ENCODE peak calls at places on chromosomes 4 and X, in eight cellular contexts. D is C1 segment of cervical spinal cord; J is mesenchymal stem cell; L is activated CD4-positive, alpha-beta T cell treated with anti-CD3 and anti-CD28 coated beads, Interleukin-2, amount 50 U/mL, for 24 hours; V is activated naive CD4-positive, alpha-beta T cell treated with Interleukin-2 at 50 U/mL for 16 hours; R is germinal center; N is T follicular helper cell; I is body of pancreas. H is an unnamed sample.

GRCh38 chr4:3369781-3370660 is 71.7 kb upstream of the HGFAC start:
- DNase-seq in R (no peak), V (peak; percentile 28), L (no peak), I (peak; percentile 61), D (no peak), J (peak; percentile 97), N (no peak), H (no peak)

GRCh38 chr4:6227412-6228157 is 27.2 kb upstream of the JAKMIP1 start:
- DNase-seq in L (no peak), R (no peak), I (no peak), J (no peak), V (no peak), D (no peak), N (no peak), H (no peak)

GRCh38 chr4:20418865-20419451 is 167.3 kb downstream of the SLIT2 start:
- DNase-seq in L (no peak), D (no peak), J (peak; percentile 77), R (peak; percentile 23), I (peak; percentile 25), V (no peak), N (no peak), H (no peak)

GRCh38 chr4:108370291-108370690 is 201.6 kb upstream of the LEF1 start:
- DNase-seq in D (no peak), N (no peak), V (no peak), R (no peak), L (no peak), J (no peak), I (no peak), H (no peak)

GRCh38 chrX:50697691-50698090 is 116.3 kb downstream of the SHROOM4 start:
- DNase-seq in D (no peak), V (no peak), R (no peak), J (peak; percentile 77), I (no peak), L (no peak), N (no peak), H (no peak)

GRCh38 chrX:154918060-154918483 is 31.9 kb downstream of the F8A1 start:
- DNase-seq in V (peak; percentile 2), I (peak; percentile 64), N (no peak), L (peak; percentile 0), D (peak; percentile 4), J (peak; percentile 86), R (peak; percentile 11), H (peak; percentile 1)

GRCh38 chrX:108090474-108091265 is 672 bp downstream of the PSMD10 start:
- DNase-seq in R (no peak), V (no peak), I (no peak), L (no peak), N (no peak), J (peak; percentile 80), D (no peak), H (no peak)

GRCh38 chr4:84499065-84499982 is at the start of gene NKX6-1:
- DNase-seq in L (no peak), N (no peak), R (peak; percentile 38), V (no peak), I (peak; percentile 93), D (peak; percentile 15), J (peak; percentile 56), H (no peak)

GRCh38 chrX:28189011-28189410 is 207.8 kb upstream of the DCAF8L1 start:
- DNase-seq in V (no peak), D (no peak), N (no peak), R (no peak), L (no peak), I (no peak), J (peak; percentile 18), H (no peak)

GRCh38 chr4:151304755-151305154 is 20.6 kb downstream of the SH3D19 start:
- DNase-seq in D (no peak), V (no peak), N (no peak), R (no peak), I (no peak), J (peak; percentile 10), L (no peak), H (no peak)

GRCh38 chr4:78220283-78220682 is 163.2 kb downstream of the FRAS1 start:
- DNase-seq in V (no peak), L (no peak), I (no peak), R (no peak), D (no peak), N (no peak), J (no peak), H (no peak)

GRCh38 chrX:10971176-10971575 is 140.0 kb upstream of the HCCS start:
- DNase-seq in N (no peak), D (no peak), J (no peak), L (no peak), V (no peak), I (no peak), R (no peak), H (no peak)

GRCh38 chr4:154677300-154677699 is 64.8 kb upstream of the FGG start:
- DNase-seq in I (no peak), L (no peak), D (no peak), J (no peak), V (no peak), R (no peak), N (no peak), H (no peak)

GRCh38 chr4:55768291-55768690 is 51.3 kb upstream of the EXOC1L start:
- DNase-seq in I (peak; percentile 3), V (no peak), L (no peak), N (no peak), R (no peak), J (peak; percentile 77), D (no peak), H (no peak)

GRCh38 chr4:9898596-9899345 is 117.3 kb downstream of the DRD5 start:
- DNase-seq in I (peak; percentile 7), J (no peak), D (no peak), V (no peak), N (no peak), R (no peak), L (no peak), H (no peak)

GRCh38 chrX:7074135-7074907 is 73.2 kb upstream of the STS start:
- DNase-seq in I (no peak), L (no peak), V (no peak), J (peak; percentile 4), R (no peak), D (no peak), N (no peak), H (no peak)

GRCh38 chrX:10634681-10635161 is 14.3 kb upstream of the MID1 start:
- DNase-seq in I (no peak), N (no peak), V (no peak), D (no peak), R (no peak), L (no peak), J (peak; percentile 83), H (no peak)

GRCh38 chrX:118254611-118255010 is 91.3 kb upstream of the WDR44 start:
- DNase-seq in N (peak; percentile 4), D (no peak), I (peak; percentile 53), J (peak; percentile 26), L (no peak), R (peak; percentile 7), V (peak; percentile 16), H (no peak)